ENCODE peak calls at places on chromosome 16, in five cellular contexts. R is tibial artery; B is mammary epithelial cell; S is IMR-90; D is CD8-positive, alpha-beta T cell. H is an unnamed sample.

GRCh38 chr16:85910854-85911247 is 11.9 kb downstream of the IRF8 start:
- DNase-seq in S (no peak), B (no peak), D (no peak), R (peak; percentile 33), H (no peak)

GRCh38 chr16:11087691-11088431 is 143.5 kb downstream of the CLEC16A start:
- DNase-seq in S (peak; percentile 57), D (peak; percentile 25), B (no peak), R (no peak), H (peak; percentile 58)

GRCh38 chr16:86027366-86028126 is 128.6 kb downstream of the IRF8 start:
- DNase-seq in D (no peak), R (peak; percentile 47), B (no peak), S (no peak), H (no peak)

GRCh38 chr16:73052441-73053030 is 4.6 kb upstream of the ZFHX3 start:
- DNase-seq in R (peak; percentile 66), S (no peak), B (no peak), D (no peak), H (no peak)

GRCh38 chr16:78504391-78504945 is 405.0 kb downstream of the WWOX start:
- DNase-seq in B (no peak), S (no peak), D (no peak), R (no peak), H (no peak)

GRCh38 chr16:57600048-57600835 is 28.2 kb upstream of the ADGRG1 start:
- DNase-seq in D (no peak), S (peak; percentile 32), R (peak; percentile 54), B (peak; percentile 45), H (no peak)

GRCh38 chr16:52786105-52786504 is 239.2 kb upstream of the TOX3 start:
- DNase-seq in R (no peak), S (no peak), B (no peak), D (no peak), H (no peak)

GRCh38 chr16:75550211-75550662 is 5.8 kb downstream of the TMEM231 start:
- DNase-seq in S (peak; percentile 43), D (no peak), R (peak; percentile 73), B (peak; percentile 88), H (peak; percentile 47)

GRCh38 chr16:4534151-4534790 is 4.3 kb downstream of the CDIP1 start:
- DNase-seq in B (no peak), R (no peak), D (no peak), S (no peak), H (no peak)

GRCh38 chr16:60740033-60740696 is 1296.1 kb downstream of the CDH8 start:
- DNase-seq in D (no peak), S (no peak), R (no peak), B (peak; percentile 9), H (no peak)

GRCh38 chr16:83814654-83814985 is 6.8 kb downstream of the HSBP1 start:
- DNase-seq in S (no peak), R (peak; percentile 17), D (no peak), B (no peak), H (no peak)

GRCh38 chr16:55534773-55535172 is 25.9 kb downstream of the LPCAT2 start:
- DNase-seq in R (no peak), S (no peak), D (no peak), B (no peak), H (no peak)

GRCh38 chr16:4666537-4667202 is 26.7 kb upstream of the NUDT16L1 start:
- DNase-seq in D (no peak), B (no peak), R (no peak), S (no peak), H (no peak)

GRCh38 chr16:56776562-56776961 is 46.6 kb downstream of the NUP93 start:
- DNase-seq in D (no peak), S (no peak), B (no peak), R (no peak), H (no peak)

GRCh38 chr16:48959204-48959603 is 322.4 kb downstream of the CBLN1 start:
- DNase-seq in S (no peak), D (no peak), B (peak; percentile 30), R (no peak), H (no peak)

GRCh38 chr16:67149276-67150057 is 1.3 kb downstream of the B3GNT9 start:
- DNase-seq in R (no peak), B (no peak), D (no peak), S (no peak), H (no peak)

GRCh38 chr16:81997738-81998137 is 13.5 kb downstream of the SDR42E1 start:
- DNase-seq in R (no peak), S (peak; percentile 81), B (peak; percentile 69), D (no peak), H (peak; percentile 84)

GRCh38 chr16:85361441-85362118 is 249.3 kb upstream of the CIBAR2 start:
- DNase-seq in R (no peak), B (no peak), S (no peak), D (no peak), H (no peak)

GRCh38 chr16:3106205-3106928 is 6.0 kb upstream of the ZNF205 start:
- DNase-seq in D (peak; percentile 83), R (peak; percentile 91), S (peak; percentile 89), B (peak; percentile 84), H (peak; percentile 78)

GRCh38 chr16:53770641-53771040 is 66.7 kb downstream of the FTO start:
- DNase-seq in S (no peak), B (no peak), R (no peak), D (no peak), H (peak; percentile 52)

GRCh38 chr16:56611281-56611833 is 3.0 kb downstream of the MT2A start:
- DNase-seq in B (no peak), D (no peak), S (peak; percentile 67), R (peak; percentile 94), H (peak; percentile 48)

GRCh38 chr16:88969361-88969831 is 7.6 kb downstream of the CBFA2T3 start:
- DNase-seq in B (no peak), S (no peak), D (no peak), R (no peak), H (no peak)
- H3K4me3 ChIP-seq in B (no peak overlapping the region), S (no peak overlapping the region), D (no peak overlapping the region), R (no peak overlapping the region), H (no peak overlapping the region)

DNA sequence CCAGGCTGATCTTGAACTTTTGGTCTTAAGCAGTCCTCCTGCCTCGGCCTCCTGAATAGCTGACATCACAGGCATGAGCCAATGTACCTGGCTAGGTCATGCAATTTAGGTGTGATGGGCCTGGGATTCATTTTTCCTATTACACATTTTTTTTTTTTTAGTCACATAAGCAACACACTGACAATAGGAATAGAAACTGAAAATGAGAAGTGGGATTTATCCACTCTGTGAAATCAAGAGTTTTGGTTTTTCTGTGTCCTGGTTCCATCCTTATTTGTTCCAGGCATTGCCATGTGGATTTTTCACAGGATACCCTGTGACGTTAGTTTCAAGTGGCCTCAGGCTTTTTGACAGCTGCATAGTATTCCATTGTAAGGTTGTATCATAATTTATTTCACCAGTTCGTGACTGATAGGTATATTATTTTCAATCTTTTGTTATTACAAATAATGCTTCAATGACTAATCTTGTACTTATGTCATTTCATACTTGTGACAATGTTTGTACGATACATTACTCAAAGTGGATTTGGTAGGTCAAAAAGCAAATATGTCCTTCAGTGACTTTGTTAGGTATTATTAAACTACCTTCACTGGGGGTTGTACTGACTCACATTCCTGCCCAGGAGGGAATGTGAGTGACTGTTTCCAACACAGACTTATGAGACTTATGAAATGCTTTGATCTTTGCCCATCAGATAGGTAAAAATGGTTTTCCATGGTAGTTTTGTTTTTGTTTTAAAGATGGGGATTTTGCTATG is 10.6 kb downstream of the ADCY7 start:
- DNase-seq in D (no peak), B (no peak), S (no peak), R (no peak), H (no peak)
- H3K4me1 ChIP-seq in D (peaks cover 97% of the 10 kb centered on the region), B (no peaks in the 10 kb centered on the region), S (no peaks in the 10 kb centered on the region), R (no peaks in the 10 kb centered on the region), H (no peaks in the 10 kb centered on the region)

DNA sequence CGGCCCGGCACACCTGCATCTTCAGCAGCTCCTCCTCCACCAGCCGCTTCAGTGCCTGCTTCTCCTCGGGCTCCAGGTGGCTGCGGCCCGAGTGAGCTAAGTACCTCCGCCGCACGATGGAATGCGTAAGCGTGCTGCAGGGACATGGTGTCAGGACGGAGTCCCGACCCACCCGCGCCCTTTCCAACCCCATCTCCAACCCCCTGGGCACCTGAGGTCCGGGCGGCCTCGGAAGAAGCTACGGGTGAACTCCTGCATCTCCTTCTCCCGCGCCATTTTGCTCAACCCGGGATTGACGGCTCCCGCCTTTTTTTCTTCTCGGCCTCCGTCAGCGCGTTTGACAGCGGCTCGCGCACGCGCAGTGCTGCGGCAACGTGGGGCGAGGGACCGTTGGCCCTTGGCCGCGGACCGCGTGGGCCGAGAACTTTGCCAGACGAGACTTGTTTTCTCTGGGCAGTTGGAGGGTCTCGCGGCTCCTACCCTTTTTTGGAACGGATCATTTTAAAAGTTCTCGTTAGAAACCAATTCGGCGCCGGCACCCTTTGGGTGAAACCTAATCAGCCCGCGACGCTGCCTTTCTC is at the start of gene HIRIP3:
- DNase-seq in R (peak; percentile 93), S (peak; percentile 64), D (peak; percentile 80), B (peak; percentile 77), H (peak; percentile 29)
- H3K4me3 ChIP-seq in R (peak within 1 kb of the TSS; percentile 66), S (peak within 1 kb of the TSS; percentile 65), D (peak within 1 kb of the TSS; percentile 100), B (peak within 1 kb of the TSS; percentile 86), H (peak within 1 kb of the TSS; percentile 79)

DNA sequence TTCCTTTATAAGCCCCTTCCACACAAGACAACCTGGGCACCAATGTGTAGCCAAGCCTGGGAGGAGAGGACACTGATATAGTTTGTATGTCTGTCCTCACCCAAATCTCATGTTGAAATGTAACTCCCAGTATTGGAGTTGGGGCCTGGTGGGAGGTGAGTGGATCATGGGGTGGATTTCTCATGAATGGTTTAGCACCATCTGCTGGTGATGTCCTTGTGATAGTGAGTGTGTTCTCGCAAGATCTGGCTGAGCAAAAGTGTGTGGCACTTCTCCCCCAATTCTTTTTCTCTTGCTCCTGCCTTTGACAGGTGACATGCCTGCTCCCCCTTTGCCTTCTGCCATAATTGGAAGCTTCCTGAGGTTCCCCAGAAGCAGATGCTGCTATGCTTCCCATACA is 135.8 kb downstream of the USP31 start:
- DNase-seq in B (no peak), R (no peak), S (peak; percentile 3), D (no peak), H (no peak)
- H3K4me1 ChIP-seq in B (no peaks in the 10 kb centered on the region), R (no peaks in the 10 kb centered on the region), S (no peaks in the 10 kb centered on the region), D (no peaks in the 10 kb centered on the region), H (no peaks in the 10 kb centered on the region)

DNA sequence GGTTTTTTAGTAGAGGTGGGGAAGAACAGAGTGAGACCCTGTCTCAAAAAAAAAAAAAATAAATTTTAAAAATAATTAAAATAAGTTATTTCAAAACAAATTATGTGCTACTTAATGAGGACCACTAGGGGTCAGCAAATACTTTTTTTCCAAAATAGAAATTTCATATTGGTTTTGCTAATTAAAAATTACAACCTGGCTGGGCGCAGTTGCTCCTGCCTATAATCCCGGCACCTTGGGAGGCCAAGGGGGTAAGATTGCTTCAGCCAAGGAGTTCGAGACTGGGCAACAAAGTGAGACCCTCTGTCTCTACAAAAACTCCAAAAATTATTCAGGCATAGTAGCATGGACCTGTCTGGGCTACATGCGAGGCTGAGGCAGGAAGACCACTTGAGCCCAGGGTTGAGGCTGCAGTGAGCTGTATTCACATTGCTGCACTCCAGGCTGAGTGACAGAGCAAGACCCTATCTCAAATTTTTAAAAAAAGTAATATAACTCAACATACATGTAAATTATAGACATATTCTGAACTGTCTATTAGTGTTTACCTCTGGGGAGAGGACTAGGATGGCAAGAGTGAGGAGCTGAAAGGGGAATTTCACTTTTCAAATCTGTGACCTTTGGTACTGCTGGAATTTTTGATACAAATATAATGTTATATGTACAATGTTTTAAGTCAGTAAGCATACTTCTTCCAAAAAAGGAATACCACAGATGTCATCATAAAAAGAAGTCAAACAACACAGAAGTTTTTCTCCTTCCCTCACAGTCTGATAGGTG is 8.1 kb downstream of the MEIOB start:
- DNase-seq in B (no peak), R (no peak), D (no peak), S (peak; percentile 44), H (no peak)
- H3K4me3 ChIP-seq in B (no peak overlapping the region), R (no peak overlapping the region), D (no peak overlapping the region), S (no peak overlapping the region), H (no peak overlapping the region)